ENCODE peak calls at places on chromosomes 16 and 17, in six cellular contexts. E is spleen; V is activated T-helper 9 cell treated with anti-CD3 and anti-CD28 coated beads, Interleukin-2, amount 50 U/mL, for 16 hours; W is BE2C; C is WTC11; B is AG04450. H is an unnamed sample.

GRCh38 chr16:29182501-29182900 is 197.6 kb downstream of the LAT start:
- DNase-seq in E (peak; percentile 72), V (no peak), W (no peak), C (no peak), B (no peak), H (no peak)

GRCh38 chr17:1592751-1593629 is 30.4 kb upstream of the PITPNA start:
- DNase-seq in E (peak; percentile 92), V (no peak), W (no peak), C (no peak), B (no peak), H (no peak)

GRCh38 chr16:67542464-67542863 is 13.8 kb downstream of the RIPOR1 start:
- DNase-seq in E (peak; percentile 87), V (peak; percentile 56), W (peak; percentile 83), C (peak; percentile 47), B (no peak), H (no peak)

GRCh38 chr16:68147438-68147837 is 62.3 kb downstream of the NFATC3 start:
- DNase-seq in E (no peak), V (no peak), W (no peak), C (no peak), B (no peak), H (no peak)

GRCh38 chr17:82754297-82755208 is 2.7 kb downstream of the TBCD start:
- DNase-seq in E (no peak), V (no peak), W (no peak), C (peak; percentile 70), B (no peak), H (no peak)

GRCh38 chr17:68302066-68302564 is 10.8 kb downstream of the ARSG start:
- DNase-seq in E (no peak), V (no peak), W (no peak), C (no peak), B (no peak), H (no peak)

GRCh38 chr17:50772251-50772650 is 4.9 kb upstream of the ANKRD40CL start:
- DNase-seq in E (peak; percentile 81), V (no peak), W (no peak), C (no peak), B (no peak), H (peak; percentile 11)

GRCh38 chr16:31472559-31473203 is 729 bp downstream of the TGFB1I1 start:
- DNase-seq in E (peak; percentile 80), V (no peak), W (peak; percentile 95), C (peak; percentile 93), B (peak; percentile 69), H (peak; percentile 97)

GRCh38 chr17:15507896-15508295 is 40.5 kb upstream of the CDRT4 start:
- DNase-seq in E (no peak), V (no peak), W (no peak), C (no peak), B (no peak), H (no peak)

GRCh38 chr17:76515291-76515949 is 14.2 kb upstream of the RHBDF2 start:
- DNase-seq in E (peak; percentile 86), V (peak; percentile 72), W (no peak), C (no peak), B (peak; percentile 65), H (peak; percentile 91)

GRCh38 chr17:63709110-63709509 is 9.2 kb upstream of the LIMD2 start:
- DNase-seq in E (no peak), V (no peak), W (no peak), C (no peak), B (no peak), H (no peak)

GRCh38 chr16:81461756-81462155 is 17.1 kb downstream of the CMIP start:
- DNase-seq in E (peak; percentile 66), V (no peak), W (no peak), C (no peak), B (no peak), H (no peak)

GRCh38 chr17:77599699-77600098 is 358.8 kb upstream of the TNRC6C start:
- DNase-seq in E (no peak), V (no peak), W (no peak), C (no peak), B (no peak), H (peak; percentile 11)

GRCh38 chr17:17348872-17349723 is 45.9 kb downstream of the NT5M start:
- DNase-seq in E (peak; percentile 48), V (no peak), W (no peak), C (no peak), B (no peak), H (peak; percentile 63)

GRCh38 chr17:48597775-48598631 is 4.4 kb upstream of the HOXB5 start:
- DNase-seq in E (peak; percentile 83), V (no peak), W (no peak), C (no peak), B (no peak), H (no peak)

GRCh38 chr16:18072161-18072560 is 264.4 kb downstream of the NPIPA8 start:
- DNase-seq in E (no peak), V (no peak), W (no peak), C (no peak), B (no peak), H (no peak)

GRCh38 chr16:48105456-48105855 is 50.3 kb downstream of the ABCC12 start:
- DNase-seq in E (no peak), V (no peak), W (no peak), C (no peak), B (no peak), H (no peak)

GRCh38 chr17:31321481-31321880 is at the start of gene EVI2A:
- DNase-seq in E (peak; percentile 80), V (peak; percentile 60), W (no peak), C (no peak), B (no peak), H (no peak)

GRCh38 chr17:36495076-36495578 is 8.6 kb downstream of the ZNHIT3 start:
- DNase-seq in E (no peak), V (no peak), W (no peak), C (no peak), B (no peak), H (no peak)

GRCh38 chr16:50300942-50301625 is 34.7 kb downstream of the ADCY7 start:
- DNase-seq in E (peak; percentile 70), V (no peak), W (no peak), C (no peak), B (no peak), H (peak; percentile 70)

GRCh38 chr16:12120982-12121652 is 144.6 kb downstream of the SNX29 start:
- DNase-seq in E (no peak), V (no peak), W (no peak), C (no peak), B (no peak), H (no peak)

GRCh38 chr17:48553837-48554236 is 8.9 kb upstream of the HOXB2 start:
- DNase-seq in E (no peak), V (no peak), W (no peak), C (no peak), B (no peak), H (no peak)